ENCODE peak calls at places on chromosomes 13 and 19, in eight cellular contexts. V is psoas muscle; M is ovary; I is effector memory CD4-positive, alpha-beta T cell; N is substantia nigra; F is A549; P is right cardiac atrium; Y is ascending aorta. K is an unnamed sample.

GRCh38 chr13:33281951-33282595 is 3.5 kb downstream of the STARD13 start:
- DNase-seq in V (no peak), M (no peak), I (no peak), N (no peak), F (no peak), P (no peak), Y (no peak), K (no peak)

GRCh38 chr13:51920267-51920666 is 58.5 kb downstream of the CCDC70 start:
- DNase-seq in V (no peak), M (no peak), I (no peak), N (no peak), F (no peak), P (no peak), Y (no peak), K (no peak)

GRCh38 chr13:38350114-38350617 is 515 bp downstream of the UFM1 start:
- DNase-seq in V (peak), M (peak), I (peak), N (no peak), F (peak), P (peak), Y (peak), K (peak)

GRCh38 chr13:110853235-110853721 is 61.6 kb downstream of the ANKRD10 start:
- DNase-seq in V (no peak), M (no peak), I (no peak), N (no peak), F (no peak), P (peak), Y (no peak), K (no peak)

GRCh38 chr19:51398096-51398704 is 7.8 kb upstream of the C19orf84 start:
- DNase-seq in V (no peak), M (no peak), I (no peak), N (no peak), F (peak), P (no peak), Y (no peak), K (peak)

GRCh38 chr13:94416454-94417080 is 62.9 kb downstream of the DCT start:
- DNase-seq in V (no peak), M (no peak), I (no peak), N (no peak), F (no peak), P (no peak), Y (no peak), K (no peak)

GRCh38 chr13:89982406-89983085 is 1364.9 kb upstream of the MIR17HG start:
- DNase-seq in V (no peak), M (no peak), I (no peak), N (no peak), F (no peak), P (no peak), Y (no peak), K (no peak)

GRCh38 chr13:71866173-71867091 is 572 bp downstream of the DACH1 start:
- DNase-seq in V (peak), M (no peak), I (no peak), N (no peak), F (no peak), P (peak), Y (no peak), K (peak)

GRCh38 chr13:33372251-33372919 is 86.8 kb upstream of the STARD13 start:
- DNase-seq in V (no peak), M (no peak), I (no peak), N (no peak), F (no peak), P (no peak), Y (no peak), K (peak)

GRCh38 chr13:98059276-98059675 is 83.6 kb upstream of the FARP1 start:
- DNase-seq in V (no peak), M (no peak), I (no peak), N (no peak), F (no peak), P (no peak), Y (no peak), K (no peak)

GRCh38 chr19:50772408-50773311 is 2.4 kb downstream of the GPR32 start:
- DNase-seq in V (no peak), M (no peak), I (no peak), N (no peak), F (no peak), P (no peak), Y (no peak), K (peak)

GRCh38 chr13:36819811-36820140 is 754 bp downstream of the RFXAP start:
- DNase-seq in V (no peak), M (peak), I (no peak), N (no peak), F (no peak), P (no peak), Y (no peak), K (no peak)

GRCh38 chr19:30530751-30531150 is 158.6 kb downstream of the ZNF536 start:
- DNase-seq in V (no peak), M (no peak), I (no peak), N (no peak), F (no peak), P (no peak), Y (no peak), K (no peak)

GRCh38 chr19:10637894-10638293 is 12.5 kb downstream of the SLC44A2 start:
- DNase-seq in V (no peak), M (no peak), I (no peak), N (no peak), F (no peak), P (no peak), Y (no peak), K (peak)

GRCh38 chr13:31469377-31469776 is 269.6 kb downstream of the B3GLCT start:
- DNase-seq in V (no peak), M (no peak), I (no peak), N (no peak), F (no peak), P (no peak), Y (no peak), K (no peak)

GRCh38 chr13:77055158-77055557 is 28.2 kb upstream of the FBXL3 start:
- DNase-seq in V (no peak), M (no peak), I (no peak), N (no peak), F (no peak), P (no peak), Y (no peak), K (no peak)

GRCh38 chr19:1651061-1651547 is 1.3 kb downstream of the TCF3 start:
- DNase-seq in V (no peak), M (no peak), I (peak), N (no peak), F (no peak), P (no peak), Y (no peak), K (peak)

GRCh38 chr13:42615691-42616090 is 41.7 kb downstream of the TNFSF11 start:
- DNase-seq in V (no peak), M (no peak), I (no peak), N (no peak), F (no peak), P (no peak), Y (no peak), K (no peak)

GRCh38 chr19:5154129-5154798 is 185.4 kb downstream of the KDM4B start:
- DNase-seq in V (no peak), M (peak), I (no peak), N (no peak), F (peak), P (peak), Y (no peak), K (peak)

GRCh38 chr19:48754950-48755645 is at the start of gene FGF21:
- DNase-seq in V (peak), M (no peak), I (no peak), N (no peak), F (no peak), P (no peak), Y (no peak), K (peak)

GRCh38 chr13:47708386-47708785 is 292.7 kb downstream of the SUCLA2 start:
- DNase-seq in V (no peak), M (no peak), I (no peak), N (no peak), F (no peak), P (no peak), Y (no peak), K (peak)

GRCh38 chr19:4506449-4507149 is 11.7 kb downstream of the PLIN4 start:
- DNase-seq in V (no peak), M (no peak), I (no peak), N (no peak), F (no peak), P (no peak), Y (no peak), K (peak)

GRCh38 chr19:36719687-36720556 is 32.5 kb downstream of the ZNF567 start:
- DNase-seq in V (no peak), M (no peak), I (no peak), N (no peak), F (no peak), P (no peak), Y (no peak), K (no peak)

GRCh38 chr13:97319088-97319487 is 97.0 kb downstream of the MBNL2 start:
- DNase-seq in V (peak), M (no peak), I (no peak), N (peak), F (no peak), P (peak), Y (no peak), K (no peak)

GRCh38 chr13:97853550-97853949 is 99.9 kb upstream of the IPO5 start:
- DNase-seq in V (no peak), M (no peak), I (no peak), N (no peak), F (no peak), P (no peak), Y (no peak), K (peak)

GRCh38 chr19:33512021-33512420 is 9.6 kb downstream of the PEPD start:
- DNase-seq in V (no peak), M (no peak), I (no peak), N (no peak), F (no peak), P (no peak), Y (no peak), K (peak)

GRCh38 chr13:61078976-61079770 is 336.5 kb downstream of the PCDH20 start:
- DNase-seq in V (no peak), M (no peak), I (no peak), N (no peak), F (no peak), P (no peak), Y (no peak), K (no peak)

GRCh38 chr13:60094385-60095088 is 69.2 kb downstream of the DIAPH3 start:
- DNase-seq in V (no peak), M (no peak), I (no peak), N (no peak), F (no peak), P (no peak), Y (no peak), K (no peak)

GRCh38 chr19:33194884-33195710 is 967 bp downstream of the LRP3 start:
- DNase-seq in V (peak), M (peak), I (no peak), N (peak), F (peak), P (peak), Y (no peak), K (peak)

GRCh38 chr19:3342246-3342645 is 24.1 kb upstream of the NFIC start:
- DNase-seq in V (no peak), M (no peak), I (no peak), N (no peak), F (no peak), P (peak), Y (no peak), K (no peak)
- H3K27ac ChIP-seq in V (no peak), M (no peak), I (no peak), N (no peak), F (no peak), P (no peak), Y (peak), K (no peak)

GRCh38 chr19:29404951-29405727 is 120.7 kb upstream of the VSTM2B start:
- DNase-seq in V (no peak), M (peak), I (no peak), N (no peak), F (no peak), P (no peak), Y (no peak), K (peak)
- H3K27ac ChIP-seq in V (no peak), M (peak), I (no peak), N (no peak), F (no peak), P (no peak), Y (no peak), K (no peak)

GRCh38 chr19:18007939-18008673 is at the start of gene ARRDC2:
- DNase-seq in V (peak), M (peak), I (peak), N (peak), F (no peak), P (peak), Y (peak), K (peak)

GRCh38 chr19:18009412-18010066 is 1.6 kb downstream of the ARRDC2 start:
- DNase-seq in V (peak), M (no peak), I (no peak), N (no peak), F (no peak), P (no peak), Y (no peak), K (peak)

GRCh38 chr19:18010149-18010548 is 2.2 kb downstream of the ARRDC2 start:
- DNase-seq in V (no peak), M (no peak), I (no peak), N (no peak), F (no peak), P (no peak), Y (no peak), K (no peak)

GRCh38 chr19:18007605-18007938 is 398 bp upstream of the ARRDC2 start:
- DNase-seq in V (no peak), M (no peak), I (no peak), N (no peak), F (no peak), P (no peak), Y (no peak), K (no peak)

DNA sequence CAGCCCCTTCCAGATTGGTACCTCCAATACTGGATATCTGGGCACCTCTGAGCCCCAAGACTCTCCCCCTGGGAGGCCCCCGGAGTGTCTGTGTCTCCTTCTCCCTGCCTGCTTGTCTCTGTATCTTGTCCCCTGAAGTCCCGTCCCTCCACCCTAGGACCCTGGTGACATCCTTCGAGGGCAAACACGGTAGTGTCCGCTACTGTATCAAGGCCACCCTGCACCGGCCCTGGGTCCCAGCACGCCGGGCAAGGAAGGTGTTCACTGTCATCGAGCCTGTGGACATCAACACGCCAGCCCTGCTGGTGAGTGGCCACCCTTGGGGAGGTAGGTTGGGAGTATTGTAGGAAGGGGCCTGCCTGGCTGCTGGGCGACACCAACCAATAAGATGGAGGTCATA is 844 bp downstream of the ARRDC2 start:
- DNase-seq in V (no peak), M (no peak), I (no peak), N (no peak), F (no peak), P (peak), Y (no peak), K (peak)
- H3K27ac ChIP-seq in V (peak), M (no peak), I (peak), N (peak), F (peak), P (no peak), Y (peak), K (peak)

GRCh38 chr13:91988331-91988730 is 589.9 kb downstream of the GPC5 start:
- DNase-seq in V (no peak), M (no peak), I (no peak), N (no peak), F (no peak), P (no peak), Y (no peak), K (no peak)
- H3K27ac ChIP-seq in V (no peak), M (no peak), I (no peak), N (no peak), F (no peak), P (no peak), Y (no peak), K (no peak)

GRCh38 chr13:23963184-23963931 is 66.1 kb upstream of the C1QTNF9B start:
- DNase-seq in V (no peak), M (no peak), I (no peak), N (no peak), F (no peak), P (no peak), Y (no peak), K (no peak)
- H3K27ac ChIP-seq in V (no peak), M (no peak), I (no peak), N (peak), F (no peak), P (no peak), Y (no peak), K (no peak)

GRCh38 chr13:40632915-40633314 is 33.5 kb downstream of the FOXO1 start:
- DNase-seq in V (no peak), M (no peak), I (no peak), N (no peak), F (no peak), P (no peak), Y (no peak), K (no peak)

GRCh38 chr13:40626977-40627376 is 39.5 kb downstream of the FOXO1 start:
- DNase-seq in V (no peak), M (no peak), I (no peak), N (no peak), F (no peak), P (no peak), Y (no peak), K (no peak)

GRCh38 chr13:40629678-40630384 is 36.6 kb downstream of the FOXO1 start:
- DNase-seq in V (no peak), M (no peak), I (no peak), N (no peak), F (no peak), P (no peak), Y (no peak), K (no peak)

GRCh38 chr13:40635315-40635995 is 31.0 kb downstream of the FOXO1 start:
- DNase-seq in V (no peak), M (no peak), I (no peak), N (no peak), F (no peak), P (no peak), Y (no peak), K (no peak)

DNA sequence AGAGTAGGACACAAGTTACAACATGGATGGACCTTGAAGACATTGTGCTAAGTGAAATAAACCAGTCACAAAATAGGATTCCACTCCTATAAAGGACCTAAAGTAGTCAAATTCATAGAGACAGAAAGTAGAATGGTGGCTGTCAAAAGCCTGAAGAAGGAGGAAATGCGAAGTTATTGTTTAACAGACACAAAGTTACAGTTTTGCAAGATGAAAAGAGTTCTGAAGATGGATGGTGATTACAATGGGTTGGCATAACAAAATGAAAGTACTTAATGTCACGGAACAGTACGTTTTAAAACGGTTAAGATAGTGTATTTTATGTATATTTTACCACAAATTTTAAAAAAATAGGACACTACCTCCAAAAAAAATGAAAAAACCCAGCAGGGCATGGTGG is 34.8 kb downstream of the FOXO1 start:
- DNase-seq in V (no peak), M (no peak), I (no peak), N (no peak), F (no peak), P (no peak), Y (no peak), K (no peak)
- H3K27ac ChIP-seq in V (no peak), M (no peak), I (no peak), N (no peak), F (no peak), P (no peak), Y (no peak), K (no peak)

DNA sequence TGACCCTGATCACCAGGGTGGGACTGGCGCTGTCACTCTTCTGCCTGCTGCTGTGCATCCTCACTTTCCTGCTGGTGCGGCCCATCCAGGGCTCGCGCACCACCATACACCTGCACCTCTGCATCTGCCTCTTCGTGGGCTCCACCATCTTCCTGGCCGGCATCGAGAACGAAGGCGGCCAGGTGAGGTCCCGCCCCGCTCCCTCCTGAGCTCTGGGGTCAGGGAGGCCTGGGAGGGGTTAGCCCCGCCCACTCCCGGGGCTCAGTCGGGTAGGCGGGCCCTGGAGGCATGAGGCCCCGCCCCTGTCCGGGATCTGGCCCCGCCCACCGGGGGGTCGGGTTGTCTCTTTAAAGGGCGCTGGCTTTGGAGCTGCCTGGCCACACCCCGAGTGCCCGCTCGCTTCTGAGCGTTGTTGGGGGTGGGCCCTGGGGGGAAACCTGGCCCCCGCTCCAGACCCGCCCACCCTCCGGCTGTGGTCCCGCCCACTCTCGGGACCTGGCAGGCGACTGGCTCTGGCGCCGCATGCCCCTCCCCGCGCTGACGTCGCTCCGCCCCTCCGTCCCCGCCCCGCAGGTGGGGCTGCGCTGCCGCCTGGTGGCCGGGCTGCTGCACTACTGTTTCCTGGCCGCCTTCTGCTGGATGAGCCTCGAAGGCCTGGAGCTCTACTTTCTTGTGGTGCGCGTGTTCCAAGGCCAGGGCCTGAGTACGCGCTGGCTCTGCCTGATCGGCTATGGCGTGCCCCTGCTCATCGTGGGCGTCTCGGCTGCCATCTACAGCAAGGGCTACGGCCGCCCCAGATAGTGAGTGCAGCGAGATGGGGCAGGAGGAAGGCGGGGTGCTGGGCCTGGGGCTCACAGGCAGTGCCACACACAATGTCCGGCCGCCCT is 13.1 kb downstream of the DDX39A start:
- DNase-seq in V (peak), M (peak), I (peak), N (peak), F (peak), P (peak), Y (peak), K (peak)
- H3K27ac ChIP-seq in V (peak), M (peak), I (peak), N (peak), F (no peak), P (no peak), Y (peak), K (no peak)

DNA sequence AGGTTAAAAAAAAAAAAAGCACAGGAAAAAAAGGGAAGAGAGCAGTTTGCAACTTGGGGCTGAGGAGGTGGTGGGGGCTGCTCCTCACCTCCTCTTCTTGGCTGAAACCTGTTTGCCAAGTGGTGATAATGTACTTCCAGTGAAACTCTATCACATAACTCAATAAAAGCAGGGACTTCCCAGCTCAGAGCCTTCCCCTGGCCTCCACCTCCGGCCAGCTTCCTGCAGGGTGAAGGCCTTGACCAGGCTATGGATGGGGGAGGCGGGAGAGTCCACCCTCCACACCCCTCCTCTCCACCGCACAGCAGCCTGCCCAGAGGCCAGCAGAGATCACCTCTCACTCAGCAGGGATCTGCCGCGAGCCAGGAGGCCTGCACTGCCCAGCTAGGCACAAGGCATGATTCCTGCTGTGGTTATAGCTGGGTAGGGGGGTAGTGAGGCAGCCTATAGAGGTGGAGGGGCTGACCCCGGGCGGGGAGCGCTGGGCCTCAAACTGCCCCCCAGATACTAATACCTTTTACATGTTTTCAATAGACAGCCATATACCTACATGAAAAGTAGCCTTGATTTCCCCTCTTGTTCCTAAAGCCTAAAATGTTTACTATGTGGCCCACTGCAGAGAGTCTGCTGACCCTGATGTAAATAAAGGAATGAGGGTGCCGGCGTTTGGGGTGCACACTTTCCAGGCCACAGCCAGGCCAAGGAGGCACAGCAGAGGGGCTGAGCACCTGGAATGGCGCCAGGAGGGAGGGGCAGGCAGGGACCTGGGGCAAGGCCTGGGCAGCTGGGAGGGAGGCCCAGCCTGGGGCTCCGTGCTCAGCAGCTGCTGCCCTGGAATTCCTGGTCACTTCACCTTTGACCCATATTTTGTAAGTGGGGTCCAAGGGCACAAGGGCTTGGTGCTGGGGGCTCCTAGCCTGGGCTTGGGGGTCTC is 10.3 kb downstream of the ZNF787 start:
- DNase-seq in V (peak), M (peak), I (no peak), N (no peak), F (no peak), P (peak), Y (no peak), K (peak)
- H3K27ac ChIP-seq in V (peak), M (no peak), I (no peak), N (no peak), F (no peak), P (peak), Y (no peak), K (peak)

K was measured in osteoblast.